ENCODE peak calls at places on chromosomes 13 and 19, in five cellular contexts. Q is stomach; A is naive thymus-derived CD4-positive, alpha-beta T cell; W is left lung; H is OCI-LY7. I is an unnamed sample.

GRCh38 chr13:43405457-43405856 is 381.3 kb downstream of the ENOX1 start:
- DNase-seq in Q (no peak), A (no peak), W (no peak), H (no peak), I (no peak)

GRCh38 chr19:14149509-14149994 is 13.2 kb upstream of the ASF1B start:
- DNase-seq in Q (peak), A (peak), W (peak), H (no peak), I (peak)

GRCh38 chr13:75395056-75395455 is 86.9 kb downstream of the TBC1D4 start:
- DNase-seq in Q (no peak), A (no peak), W (no peak), H (no peak), I (no peak)

GRCh38 chr19:13118424-13119193 is 545 bp downstream of the NACC1 start:
- DNase-seq in Q (peak), A (no peak), W (peak), H (peak), I (no peak)

GRCh38 chr19:35879770-35880317 is 11.5 kb downstream of the APLP1 start:
- DNase-seq in Q (peak), A (peak), W (peak), H (peak), I (peak)

GRCh38 chr13:23599083-23599925 is 29.1 kb downstream of the TNFRSF19 start:
- DNase-seq in Q (no peak), A (no peak), W (no peak), H (no peak), I (no peak)

GRCh38 chr13:44653261-44653660 is 77.1 kb upstream of the TSC22D1 start:
- DNase-seq in Q (no peak), A (no peak), W (no peak), H (no peak), I (no peak)

GRCh38 chr19:30406220-30406944 is 34.2 kb downstream of the ZNF536 start:
- DNase-seq in Q (no peak), A (no peak), W (no peak), H (no peak), I (no peak)

GRCh38 chr13:95552539-95553270 is at the start of gene CLDN10:
- DNase-seq in Q (no peak), A (no peak), W (no peak), H (no peak), I (no peak)

GRCh38 chr19:13974073-13974472 is 21.8 kb downstream of the DCAF15 start:
- DNase-seq in Q (peak), A (peak), W (no peak), H (peak), I (peak)

GRCh38 chr19:609001-609340 is 19.3 kb downstream of the HCN2 start:
- DNase-seq in Q (peak), A (no peak), W (peak), H (no peak), I (no peak)

GRCh38 chr13:42354246-42355117 is 82.5 kb downstream of the AKAP11 start:
- DNase-seq in Q (no peak), A (peak), W (no peak), H (peak), I (peak)

GRCh38 chr19:1244693-1245451 is 3.3 kb downstream of the ATP5F1D start:
- DNase-seq in Q (peak), A (no peak), W (peak), H (no peak), I (no peak)

GRCh38 chr13:80132741-80133601 is 208.0 kb downstream of the SPRY2 start:
- DNase-seq in Q (peak), A (no peak), W (peak), H (no peak), I (no peak)

GRCh38 chr13:98019186-98019585 is 65.7 kb downstream of the IPO5 start:
- DNase-seq in Q (no peak), A (no peak), W (no peak), H (no peak), I (no peak)

GRCh38 chr13:66347718-66348117 is 882.4 kb downstream of the PCDH9 start:
- DNase-seq in Q (no peak), A (no peak), W (peak), H (no peak), I (no peak)

GRCh38 chr19:14686411-14686810 is 3.4 kb upstream of the ZNF333 start:
- DNase-seq in Q (no peak), A (peak), W (no peak), H (peak), I (peak)

GRCh38 chr19:18650048-18650435 is 13.2 kb downstream of the KLHL26 start:
- DNase-seq in Q (no peak), A (no peak), W (no peak), H (no peak), I (no peak)

GRCh38 chr19:48362716-48363499 is 832 bp downstream of the TMEM143 start:
- DNase-seq in Q (peak), A (peak), W (peak), H (peak), I (peak)

GRCh38 chr19:38665950-38666661 is 18.7 kb downstream of the ACTN4 start:
- DNase-seq in Q (no peak), A (no peak), W (peak), H (no peak), I (no peak)

GRCh38 chr19:10769533-10770491 is 51.9 kb downstream of the DNM2 start:
- DNase-seq in Q (peak), A (peak), W (no peak), H (peak), I (no peak)

GRCh38 chr13:62321895-62322294 is 906.2 kb upstream of the PCDH20 start:
- DNase-seq in Q (no peak), A (no peak), W (no peak), H (no peak), I (no peak)

GRCh38 chr19:50427997-50428425 is 4.7 kb upstream of the MYBPC2 start:
- DNase-seq in Q (peak), A (peak), W (peak), H (peak), I (no peak)

GRCh38 chr13:32881074-32881791 is 135.0 kb upstream of the KL start:
- DNase-seq in Q (no peak), A (no peak), W (peak), H (no peak), I (no peak)

GRCh38 chr19:13163609-13164364 is 13.6 kb downstream of the IER2 start:
- DNase-seq in Q (peak), A (no peak), W (peak), H (peak), I (no peak)

GRCh38 chr19:29154163-29154562 is 58.8 kb downstream of the UQCRFS1 start:
- DNase-seq in Q (no peak), A (no peak), W (no peak), H (no peak), I (no peak)

GRCh38 chr13:39134574-39134973 is 96.3 kb downstream of the NHLRC3 start:
- DNase-seq in Q (no peak), A (no peak), W (no peak), H (no peak), I (no peak)

GRCh38 chr13:70579941-70580340 is 471.7 kb upstream of the KLHL1 start:
- DNase-seq in Q (no peak), A (no peak), W (no peak), H (no peak), I (no peak)

GRCh38 chr13:59774511-59774911 is 389.2 kb downstream of the DIAPH3 start:
- DNase-seq in Q (no peak), A (no peak), W (no peak), H (no peak), I (no peak)

GRCh38 chr13:47426126-47426849 is 529.4 kb upstream of the HTR2A start:
- DNase-seq in Q (no peak), A (no peak), W (peak), H (no peak), I (no peak)

GRCh38 chr13:27006519-27007161 is 165.0 kb downstream of the USP12 start:
- DNase-seq in Q (peak), A (no peak), W (peak), H (no peak), I (no peak)

GRCh38 chr13:48151766-48152165 is 56.9 kb upstream of the MED4 start:
- DNase-seq in Q (no peak), A (no peak), W (no peak), H (no peak), I (no peak)

GRCh38 chr19:7595466-7596133 is at the start of gene CAMSAP3:
- DNase-seq in Q (peak), A (peak), W (no peak), H (peak), I (peak)

GRCh38 chr19:19064811-19065745 is 1.3 kb downstream of the SLC25A42 start:
- DNase-seq in Q (no peak), A (peak), W (no peak), H (peak), I (peak)

GRCh38 chr13:32035701-32036100 is 4.1 kb downstream of the FRY start:
- DNase-seq in Q (no peak), A (no peak), W (no peak), H (no peak), I (no peak)

GRCh38 chr13:33279898-33280549 is 5.5 kb downstream of the STARD13 start:
- DNase-seq in Q (no peak), A (no peak), W (no peak), H (no peak), I (no peak)

GRCh38 chr19:50648659-50649058 is 586 bp upstream of the C19orf81 start:
- DNase-seq in Q (no peak), A (no peak), W (no peak), H (no peak), I (no peak)

DNA sequence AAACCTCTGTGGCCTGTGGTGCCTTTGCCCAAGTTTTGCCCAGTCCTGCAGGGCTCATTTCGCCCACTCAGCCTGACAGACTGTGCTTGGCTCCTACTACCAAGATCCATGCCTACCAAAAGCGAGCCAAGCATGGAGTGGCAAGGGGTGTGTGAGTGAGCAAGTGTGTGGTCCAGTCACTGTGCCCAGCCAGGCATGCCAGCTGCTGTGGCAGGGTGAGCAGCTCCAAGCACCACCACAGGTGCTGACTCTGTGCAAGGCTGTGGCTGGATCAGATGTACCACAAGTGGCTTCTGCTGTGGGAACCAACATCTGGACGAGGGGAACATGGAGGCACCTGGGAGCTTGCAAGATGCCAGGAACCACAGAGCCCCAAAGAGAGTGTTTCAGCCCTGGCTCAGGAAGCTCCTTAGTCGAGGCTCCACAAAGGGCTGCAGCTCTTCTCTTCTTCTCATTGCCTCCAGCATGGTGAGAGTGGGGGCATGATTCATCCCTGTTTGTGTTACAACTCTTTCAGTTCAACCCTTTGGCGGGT is 1564.2 kb upstream of the MIR17HG start:
- DNase-seq in Q (no peak), A (no peak), W (no peak), H (no peak), I (no peak)
- H3K4me3 ChIP-seq in Q (no peak), A (no peak), W (no peak), H (no peak), I (no peak)

GRCh38 chr19:41499899-41500298 is 56.9 kb downstream of the ERICH4 start:
- DNase-seq in Q (no peak), A (no peak), W (no peak), H (no peak), I (no peak)
- H3K4me3 ChIP-seq in Q (peak), A (no peak), W (peak), H (no peak), I (no peak)

DNA sequence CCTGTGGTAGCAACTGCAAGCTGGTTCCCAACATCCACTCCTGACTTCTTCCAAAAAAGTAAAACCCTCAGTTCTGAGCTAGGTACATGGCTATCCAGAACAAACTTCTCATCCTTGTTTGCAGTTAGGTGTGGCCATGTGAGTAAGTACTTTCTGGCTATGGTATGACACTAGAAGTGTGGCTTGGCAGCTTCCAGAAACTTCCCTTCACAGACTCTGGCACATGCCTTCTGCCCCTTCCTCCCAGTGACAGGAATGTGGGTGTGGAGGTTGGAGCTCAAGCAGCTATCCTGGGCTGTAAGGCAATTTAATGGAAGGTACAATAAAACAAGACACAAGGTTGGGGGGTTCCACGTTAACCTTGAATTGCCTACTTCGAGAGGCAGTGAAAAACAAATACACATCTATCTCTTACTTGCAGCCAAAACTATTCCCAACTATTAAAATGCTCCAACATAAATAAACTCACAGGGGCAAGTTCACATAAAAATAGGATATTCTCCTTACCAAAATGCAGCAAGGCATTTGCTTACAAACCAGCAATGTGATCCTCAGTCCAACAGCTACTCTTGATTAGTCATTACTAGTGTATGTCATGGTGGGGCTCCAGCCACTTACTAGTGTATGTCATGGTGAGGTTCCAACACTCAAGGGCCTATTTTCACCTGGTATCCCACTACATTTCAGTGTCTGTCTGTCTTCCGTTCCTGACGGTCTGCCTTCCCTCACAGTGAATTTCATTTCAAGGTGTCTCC is 3.1 kb downstream of the SMG9 start:
- DNase-seq in Q (no peak), A (no peak), W (no peak), H (no peak), I (no peak)
- H3K4me3 ChIP-seq in Q (no peak), A (no peak), W (no peak), H (no peak), I (no peak)

GRCh38 chr19:46308510-46308909 is 11.7 kb downstream of the HIF3A start:
- DNase-seq in Q (no peak), A (no peak), W (no peak), H (no peak), I (no peak)

GRCh38 chr19:46306501-46306900 is 9.7 kb downstream of the HIF3A start:
- DNase-seq in Q (no peak), A (no peak), W (no peak), H (no peak), I (no peak)

GRCh38 chr19:46303345-46303701 is 6.5 kb downstream of the HIF3A start:
- DNase-seq in Q (no peak), A (no peak), W (no peak), H (no peak), I (no peak)

GRCh38 chr19:46299695-46300094 is 2.9 kb downstream of the HIF3A start:
- DNase-seq in Q (no peak), A (no peak), W (no peak), H (no peak), I (no peak)

DNA sequence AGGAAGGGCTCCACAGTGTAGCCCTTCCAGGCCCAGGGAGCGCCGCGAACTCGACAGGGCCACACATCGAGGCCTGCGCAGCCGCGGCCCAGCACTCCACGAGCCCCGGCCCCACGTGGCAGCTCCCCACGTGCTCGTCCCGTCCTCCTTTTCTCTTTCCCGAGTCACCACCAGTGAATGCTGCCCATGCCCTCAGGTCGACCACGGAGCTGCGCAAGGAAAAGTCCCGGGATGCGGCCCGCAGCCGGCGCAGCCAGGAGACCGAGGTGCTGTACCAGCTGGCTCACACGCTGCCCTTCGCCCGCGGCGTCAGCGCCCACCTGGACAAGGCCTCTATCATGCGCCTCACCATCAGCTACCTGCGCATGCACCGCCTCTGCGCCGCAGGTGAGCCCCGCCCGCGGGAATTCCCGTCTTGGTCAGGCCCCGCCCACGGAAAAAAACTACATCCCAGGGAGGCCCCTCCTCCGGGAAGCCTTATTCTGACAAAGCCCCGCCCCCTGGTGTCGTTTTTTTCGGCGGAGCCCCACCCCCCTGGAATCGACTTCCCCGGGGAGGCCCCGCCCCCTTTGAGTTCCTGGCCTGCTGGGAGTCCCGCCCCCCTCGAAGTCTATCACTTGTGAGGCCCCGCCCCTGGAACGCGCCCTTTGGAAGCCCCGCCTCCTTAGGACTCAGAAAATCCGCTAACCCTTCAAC is 7.0 kb downstream of the HIF3A start:
- DNase-seq in Q (peak), A (no peak), W (peak), H (no peak), I (no peak)
- H3K4me3 ChIP-seq in Q (peak), A (no peak), W (peak), H (no peak), I (no peak)

DNA sequence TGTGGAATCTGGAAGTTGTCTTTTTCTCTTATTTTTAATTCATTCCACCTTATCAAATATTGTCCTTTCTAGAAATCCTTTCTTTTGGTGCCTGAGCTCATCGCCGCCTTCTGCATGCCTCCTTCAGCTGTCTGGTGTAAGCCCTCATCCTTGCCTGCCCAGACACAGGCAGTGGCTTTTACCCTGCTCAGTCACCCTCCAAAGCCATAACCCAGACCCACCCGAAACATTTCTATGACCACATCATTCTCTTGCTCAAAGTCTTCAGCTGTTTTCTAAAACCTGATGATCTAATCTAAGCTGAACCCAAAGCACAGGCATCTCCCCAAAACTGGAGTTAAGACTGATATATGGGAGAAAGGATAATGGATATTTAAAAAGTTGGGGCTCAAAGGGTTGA is 753.7 kb upstream of the SGCG start:
- DNase-seq in Q (no peak), A (no peak), W (no peak), H (no peak), I (no peak)
- H3K4me3 ChIP-seq in Q (no peak), A (no peak), W (no peak), H (no peak), I (no peak)

GRCh38 chr13:51422484-51422883 is 30.4 kb downstream of the INTS6 start:
- DNase-seq in Q (no peak), A (no peak), W (no peak), H (no peak), I (no peak)

GRCh38 chr13:51419015-51419636 is 33.7 kb downstream of the INTS6 start:
- DNase-seq in Q (no peak), A (no peak), W (no peak), H (peak), I (no peak)

GRCh38 chr13:51417716-51418115 is 35.1 kb downstream of the INTS6 start:
- DNase-seq in Q (no peak), A (no peak), W (no peak), H (no peak), I (no peak)

GRCh38 chr13:51423766-51424165 is 29.1 kb downstream of the INTS6 start:
- DNase-seq in Q (no peak), A (no peak), W (no peak), H (no peak), I (no peak)

DNA sequence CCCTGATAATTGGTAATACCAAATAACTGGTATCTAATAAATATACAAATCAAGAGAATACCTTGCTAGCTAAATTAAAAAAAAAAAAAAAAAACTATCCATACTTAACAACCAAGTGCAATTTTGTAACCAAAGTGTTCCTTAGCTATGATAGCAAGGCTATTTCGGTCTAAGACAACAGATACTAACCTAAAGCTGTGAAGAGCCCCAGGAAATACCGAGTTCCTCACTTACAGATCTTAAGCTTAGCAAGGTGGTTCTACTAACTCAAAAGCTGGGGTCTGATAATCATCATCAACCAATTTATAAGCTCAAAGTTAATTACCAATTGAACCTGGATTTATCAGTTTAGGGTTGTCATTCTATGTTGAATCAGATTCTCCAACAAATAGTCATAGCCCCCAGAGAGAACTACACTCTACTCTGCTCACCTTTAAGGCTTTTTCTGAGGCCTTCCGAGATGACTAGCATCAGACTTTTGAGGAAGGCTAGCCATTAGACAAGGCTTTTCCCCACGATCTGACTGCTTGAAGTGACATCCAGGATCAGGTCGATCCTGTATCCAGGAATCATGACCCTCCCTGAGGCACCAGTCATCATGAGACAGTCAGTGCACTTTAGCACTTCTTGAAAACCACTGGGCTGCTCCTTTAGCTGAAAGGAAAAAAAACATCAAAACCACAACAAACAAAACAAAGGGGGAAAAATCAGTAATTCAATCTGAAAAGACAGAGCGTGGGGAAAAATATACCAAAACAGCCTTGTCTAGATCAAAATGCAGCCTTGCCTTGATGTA is 32.0 kb downstream of the INTS6 start:
- DNase-seq in Q (no peak), A (peak), W (no peak), H (peak), I (peak)
- H3K4me3 ChIP-seq in Q (no peak), A (peak), W (no peak), H (peak), I (no peak)

I was measured in Jurkat, Clone E6-1.